ENCODE peak calls at places on chromosomes 3 and 15, in ten cellular contexts. Z is Peyer's patch, A is transverse colon, T is spleen, B is dorsolateral prefrontal cortex, K is lower leg skin, X is pancreas, G is sigmoid colon, O is tibial artery, V is endothelial cell. F is an unnamed sample.

GRCh38 chr3:71428841-71429609 is 154.5 kb downstream of the FOXP1 start:
- DNase-seq in V (no peak), K (peak), Z (no peak), G (peak), O (no peak), X (peak), T (no peak), B (no peak), A (peak), F (peak)

GRCh38 chr3:99330924-99331532 is 307.4 kb upstream of the COL8A1 start:
- DNase-seq in V (no peak), X (no peak), K (no peak), A (no peak), B (no peak), O (no peak), Z (no peak), T (no peak), G (no peak), F (no peak)

GRCh38 chr3:113697192-113698090 is 999 bp upstream of the USF3 start:
- DNase-seq in K (peak), G (peak), B (no peak), Z (peak), X (peak), O (no peak), V (no peak), T (peak), A (peak), F (peak)

GRCh38 chr3:37751537-37751936 is 110.1 kb upstream of the CTDSPL start:
- DNase-seq in A (no peak), K (no peak), Z (no peak), G (no peak), B (no peak), X (no peak), T (no peak), V (no peak), O (no peak), F (no peak)

GRCh38 chr15:27951191-27951890 is 147.8 kb downstream of the OCA2 start:
- DNase-seq in X (no peak), V (no peak), B (no peak), O (no peak), K (no peak), A (no peak), G (no peak), Z (no peak), T (no peak), F (no peak)

GRCh38 chr3:100864471-100865268 is 128.6 kb downstream of the ABI3BP start:
- DNase-seq in V (no peak), T (no peak), A (no peak), Z (no peak), K (no peak), G (no peak), X (no peak), O (no peak), B (no peak), F (no peak)

GRCh38 chr15:25710184-25710583 is 152.9 kb downstream of the ATP10A start:
- DNase-seq in B (peak), A (peak), Z (no peak), V (peak), K (no peak), T (peak), X (peak), G (peak), O (peak), F (peak)

GRCh38 chr15:91694829-91695205 is 158.7 kb upstream of the SLCO3A1 start:
- DNase-seq in B (no peak), K (peak), G (peak), X (no peak), A (peak), V (no peak), T (no peak), O (peak), Z (no peak), F (peak)

GRCh38 chr15:42069496-42070275 is 24.7 kb downstream of the PLA2G4D start:
- DNase-seq in B (no peak), X (no peak), Z (no peak), V (no peak), K (peak), T (no peak), A (no peak), G (no peak), O (peak), F (no peak)

GRCh38 chr3:149343951-149344350 is 10.5 kb upstream of the TM4SF18 start:
- DNase-seq in K (no peak), X (no peak), O (no peak), V (no peak), G (no peak), Z (no peak), T (no peak), A (no peak), B (no peak), F (peak)

GRCh38 chr3:20747736-20748135 is 561.7 kb upstream of the SGO1 start:
- DNase-seq in K (no peak), Z (no peak), V (no peak), G (no peak), T (no peak), B (no peak), X (no peak), A (no peak), O (no peak), F (no peak)

GRCh38 chr3:114310701-114311100 is 16.9 kb downstream of the TIGIT start:
- DNase-seq in T (no peak), G (no peak), K (no peak), V (no peak), X (no peak), A (no peak), Z (no peak), O (no peak), B (no peak), F (no peak)

GRCh38 chr15:46556559-46556958 is 921.7 kb downstream of the SQOR start:
- DNase-seq in A (no peak), K (no peak), X (no peak), Z (no peak), B (no peak), G (no peak), V (no peak), O (no peak), T (no peak), F (no peak)

GRCh38 chr3:111794701-111795100 is 64.4 kb upstream of the PHLDB2 start:
- DNase-seq in B (no peak), X (no peak), K (no peak), A (no peak), Z (no peak), V (no peak), O (no peak), G (no peak), T (no peak), F (no peak)

GRCh38 chr3:15315003-15315402 is 17.4 kb downstream of the SH3BP5 start:
- DNase-seq in V (no peak), K (peak), O (peak), G (peak), B (no peak), Z (no peak), A (no peak), X (no peak), T (no peak), F (no peak)

GRCh38 chr15:67033521-67033920 is 31.9 kb upstream of the SMAD3 start:
- DNase-seq in X (no peak), O (no peak), B (no peak), Z (no peak), T (peak), A (peak), V (no peak), K (no peak), G (no peak), F (no peak)

GRCh38 chr3:43770426-43771103 is 79.8 kb downstream of the ABHD5 start:
- DNase-seq in X (peak), T (no peak), A (peak), V (no peak), G (peak), Z (peak), O (peak), K (peak), B (no peak), F (peak)

GRCh38 chr3:14490255-14490654 is 49.9 kb downstream of the GRIP2 start:
- DNase-seq in O (no peak), X (no peak), T (peak), G (no peak), Z (no peak), A (no peak), K (no peak), V (no peak), B (no peak), F (no peak)

GRCh38 chr3:14801668-14802067 is 17.1 kb upstream of the FGD5 start:
- DNase-seq in T (peak), G (peak), B (no peak), X (no peak), A (no peak), V (no peak), Z (no peak), K (no peak), O (peak), F (no peak)

GRCh38 chr15:60649845-60650548 is 171.1 kb upstream of the ICE2 start:
- DNase-seq in X (no peak), T (no peak), V (no peak), K (no peak), Z (no peak), B (no peak), A (peak), O (no peak), G (no peak), F (no peak)

GRCh38 chr3:98333989-98334606 is 19.6 kb upstream of the OR5K4 start:
- DNase-seq in O (no peak), T (no peak), V (no peak), Z (no peak), X (no peak), G (no peak), B (no peak), K (no peak), A (no peak), F (peak)

DNA sequence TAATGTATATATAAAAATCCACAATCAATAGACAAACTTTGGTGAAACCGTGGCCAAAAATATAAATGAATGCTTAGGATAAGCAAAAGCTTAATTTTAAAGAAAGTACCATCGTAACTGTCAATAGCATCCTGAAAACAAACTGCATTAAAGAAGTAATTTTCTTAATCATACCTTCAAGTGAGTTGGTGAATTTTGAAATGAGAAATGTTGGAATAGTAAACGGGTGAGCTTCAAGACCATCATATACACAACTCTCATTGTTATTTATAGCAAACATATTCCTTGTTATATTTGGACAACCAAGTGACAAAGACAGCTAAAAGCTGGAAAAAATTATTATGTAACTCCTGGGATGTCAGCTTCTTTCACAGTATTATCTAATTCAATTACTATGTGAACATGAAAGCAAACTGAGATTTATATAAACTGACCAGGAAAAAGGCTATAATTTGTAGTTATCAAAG is 3.7 kb downstream of the DAZL start:
- DNase-seq in T (no peak), X (no peak), A (no peak), Z (no peak), G (no peak), B (no peak), V (no peak), O (no peak), K (no peak), F (no peak)
- TF ChIP-seq CTCF in T (no peak), X (no peak), A (peak), Z (no peak), G (no peak), B (no peak), V (peak), O (no peak), K (no peak), F (no peak)

GRCh38 chr3:50550079-50550736 is 17.3 kb downstream of the C3orf18 start:
- DNase-seq in Z (peak), O (no peak), X (peak), B (peak), G (no peak), V (peak), T (no peak), K (no peak), A (peak), F (peak)
- TF ChIP-seq CTCF in Z (peak), O (peak), X (peak), B (peak), G (peak), V (peak), T (peak), K (no peak), A (peak), F (no peak)

DNA sequence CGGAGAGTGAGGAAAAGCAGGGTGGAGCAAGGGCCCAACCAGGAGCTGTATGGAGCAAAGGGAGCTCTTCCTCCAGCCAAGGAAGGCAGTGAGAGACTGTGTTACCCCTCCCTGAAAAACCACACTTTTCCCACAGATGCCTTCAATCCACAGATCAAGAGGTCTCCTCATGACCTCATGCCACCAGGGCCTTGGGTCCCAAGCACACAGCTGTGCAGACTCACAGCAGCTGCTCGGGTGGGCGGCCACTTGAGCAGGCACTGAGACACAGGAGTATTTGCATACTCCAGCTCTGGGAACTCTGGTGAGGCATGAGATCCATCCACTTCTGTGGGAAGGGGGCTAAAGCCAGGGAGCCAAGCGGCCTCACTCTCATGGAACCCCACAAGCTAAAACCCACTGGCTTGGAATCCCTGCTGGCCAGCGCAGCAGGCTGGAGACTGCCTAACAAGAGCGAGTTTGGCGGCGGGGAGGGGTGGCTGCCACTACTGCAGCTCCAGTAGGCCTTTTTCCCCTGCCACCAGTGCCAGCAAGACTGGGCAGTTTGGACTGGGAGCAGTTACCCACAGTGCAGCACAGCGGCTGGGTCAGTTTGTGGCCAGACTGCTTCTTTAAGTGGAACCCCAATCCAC is 880.6 kb upstream of the ARPP21 start:
- DNase-seq in Z (no peak), X (no peak), T (peak), O (no peak), V (no peak), B (no peak), A (no peak), K (peak), G (no peak), F (no peak)
- TF ChIP-seq CTCF in Z (no peak), X (no peak), T (no peak), O (no peak), V (no peak), B (no peak), A (no peak), K (no peak), G (no peak), F (no peak)

DNA sequence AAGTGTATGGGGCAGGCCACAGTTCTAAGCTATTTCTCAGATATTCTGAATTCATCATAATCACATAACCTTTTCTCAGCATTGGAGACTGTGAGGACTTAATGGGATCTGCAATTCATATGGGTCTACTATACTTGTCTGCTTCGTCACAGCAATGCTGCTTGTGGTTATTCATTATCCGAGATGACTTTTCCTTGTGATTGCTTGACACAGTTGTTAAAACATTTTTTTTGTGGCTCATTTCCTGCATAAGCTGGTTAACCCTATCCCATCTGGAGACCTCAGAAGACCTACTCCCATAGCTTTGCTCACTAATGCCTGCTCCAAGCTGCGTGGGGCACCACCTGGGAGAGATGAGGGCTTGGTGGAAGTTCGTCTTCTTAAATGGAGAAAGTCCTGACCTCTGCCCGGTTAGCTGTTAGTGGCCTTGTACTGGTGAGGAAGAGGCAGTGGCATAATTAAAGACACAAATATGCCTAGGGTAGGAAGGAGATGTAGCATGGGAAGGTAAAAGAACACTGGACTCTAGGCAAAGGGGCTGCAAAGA is 360.8 kb downstream of the CHST2 start:
- DNase-seq in X (no peak), V (no peak), T (no peak), K (no peak), Z (no peak), B (no peak), O (no peak), A (no peak), G (no peak), F (peak)
- TF ChIP-seq CTCF in X (no peak), V (no peak), T (no peak), K (no peak), Z (no peak), B (no peak), O (no peak), A (no peak), G (no peak), F (no peak)

GRCh38 chr3:135503429-135504083 is 462.0 kb upstream of the PPP2R3A start:
- DNase-seq in T (peak), K (no peak), B (peak), A (peak), G (peak), V (peak), X (peak), Z (peak), O (peak), F (peak)
- TF ChIP-seq CTCF in T (no peak), K (no peak), B (peak), A (peak), G (peak), V (peak), X (peak), Z (peak), O (peak), F (peak)

DNA sequence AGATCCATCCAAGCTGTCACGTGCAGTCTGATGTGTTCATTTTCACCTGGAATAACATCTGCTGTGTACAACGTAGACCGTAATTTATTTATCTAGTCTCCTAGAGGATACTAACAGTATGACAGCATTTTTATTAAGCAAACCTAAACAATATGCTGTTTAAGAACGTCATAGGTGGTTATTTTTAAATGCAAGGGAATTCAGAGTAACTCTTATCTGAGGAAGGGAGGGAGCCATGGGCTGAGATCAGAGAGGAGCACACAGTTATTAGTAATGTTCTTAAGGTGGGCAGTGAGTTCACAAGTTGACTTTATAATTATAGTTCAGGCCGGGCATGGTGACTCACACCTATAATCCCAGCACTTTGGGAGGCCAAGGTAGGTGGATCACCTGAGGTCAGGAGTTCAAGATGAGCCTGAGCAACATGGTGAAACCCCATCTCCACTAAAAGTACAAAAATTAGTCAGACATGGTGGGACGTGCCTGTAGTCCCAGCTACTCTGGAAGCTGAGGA is 193.6 kb downstream of the UACA start:
- DNase-seq in V (no peak), A (no peak), X (no peak), O (no peak), Z (no peak), K (no peak), B (no peak), G (no peak), T (no peak), F (no peak)
- TF ChIP-seq CTCF in V (peak), A (no peak), X (no peak), O (no peak), Z (no peak), K (no peak), B (no peak), G (no peak), T (no peak), F (no peak)

GRCh38 chr3:108150200-108150599 is 59.4 kb upstream of the CD47 start:
- DNase-seq in X (no peak), G (no peak), T (no peak), O (no peak), V (no peak), Z (no peak), A (no peak), K (no peak), B (no peak), F (no peak)

GRCh38 chr3:108152261-108152660 is 61.4 kb upstream of the CD47 start:
- DNase-seq in V (no peak), B (no peak), A (no peak), T (no peak), X (no peak), G (no peak), O (no peak), K (no peak), Z (no peak), F (no peak)

GRCh38 chr3:108156312-108156853 is 65.6 kb upstream of the CD47 start:
- DNase-seq in X (no peak), T (no peak), Z (no peak), K (no peak), V (no peak), B (no peak), A (no peak), G (no peak), O (no peak), F (no peak)

GRCh38 chr3:108157275-108157674 is 64.9 kb downstream of the IFT57 start:
- DNase-seq in V (no peak), Z (no peak), A (no peak), O (no peak), T (no peak), K (no peak), X (no peak), B (no peak), G (no peak), F (no peak)

GRCh38 chr3:108153451-108153981 is 62.7 kb upstream of the CD47 start:
- DNase-seq in Z (no peak), X (peak), O (no peak), V (peak), T (no peak), B (no peak), A (peak), G (no peak), K (no peak), F (peak)
- TF ChIP-seq CTCF in Z (peak), X (peak), O (no peak), V (no peak), T (no peak), B (no peak), A (peak), G (no peak), K (no peak), F (no peak)

GRCh38 chr3:55624238-55624637 is 137.1 kb upstream of the WNT5A start:
- DNase-seq in T (no peak), K (no peak), V (no peak), O (no peak), B (no peak), G (no peak), A (peak), X (no peak), Z (no peak), F (no peak)
- TF ChIP-seq CTCF in T (no peak), K (no peak), V (no peak), O (no peak), B (no peak), G (no peak), A (no peak), X (no peak), Z (no peak), F (no peak)